ENCODE peak calls at places on chromosome 4, in eight cellular contexts. One of them, this sample, is unnamed.

GRCh38 chr4:55291227-55291629 is 54.8 kb upstream of the SRD5A3 start:
- DNase-seq in GM12865: no peak
- DNase-seq in sigmoid colon: peak; percentile 80
- DNase-seq in GM13976: no peak
- DNase-seq in A549: no peak
- DNase-seq in CD4-positive, alpha-beta T cell: no peak
- DNase-seq in AG04450: no peak
- DNase-seq in hepatocyte: no peak
- DNase-seq in this sample: no peak

GRCh38 chr4:83390965-83391364 is 56.3 kb upstream of the HPSE start:
- DNase-seq in GM12865: no peak
- DNase-seq in sigmoid colon: no peak
- DNase-seq in GM13976: no peak
- DNase-seq in A549: no peak
- DNase-seq in CD4-positive, alpha-beta T cell: no peak
- DNase-seq in AG04450: no peak
- DNase-seq in hepatocyte: no peak
- DNase-seq in this sample: no peak

GRCh38 chr4:78379991-78380739 is 171.4 kb upstream of the ANXA3 start:
- DNase-seq in GM12865: no peak
- DNase-seq in sigmoid colon: no peak
- DNase-seq in GM13976: no peak
- DNase-seq in A549: peak; percentile 2
- DNase-seq in CD4-positive, alpha-beta T cell: no peak
- DNase-seq in AG04450: no peak
- DNase-seq in hepatocyte: peak; percentile 35
- DNase-seq in this sample: no peak

GRCh38 chr4:29708473-29708872 is 1011.7 kb upstream of the PCDH7 start:
- DNase-seq in GM12865: no peak
- DNase-seq in sigmoid colon: no peak
- DNase-seq in GM13976: no peak
- DNase-seq in A549: no peak
- DNase-seq in CD4-positive, alpha-beta T cell: no peak
- DNase-seq in AG04450: peak; percentile 18
- DNase-seq in hepatocyte: peak; percentile 4
- DNase-seq in this sample: no peak

GRCh38 chr4:3044812-3045499 is 29.4 kb downstream of the HTT-AS start:
- DNase-seq in GM12865: no peak
- DNase-seq in sigmoid colon: no peak
- DNase-seq in GM13976: no peak
- DNase-seq in A549: no peak
- DNase-seq in CD4-positive, alpha-beta T cell: no peak
- DNase-seq in AG04450: no peak
- DNase-seq in hepatocyte: no peak
- DNase-seq in this sample: no peak

GRCh38 chr4:55132775-55133174 is 7.4 kb upstream of the KDR start:
- DNase-seq in GM12865: no peak
- DNase-seq in sigmoid colon: no peak
- DNase-seq in GM13976: no peak
- DNase-seq in A549: no peak
- DNase-seq in CD4-positive, alpha-beta T cell: no peak
- DNase-seq in AG04450: no peak
- DNase-seq in hepatocyte: no peak
- DNase-seq in this sample: no peak

GRCh38 chr4:20428410-20429160 is 176.9 kb downstream of the SLIT2 start:
- DNase-seq in GM12865: peak; percentile 16
- DNase-seq in sigmoid colon: no peak
- DNase-seq in GM13976: no peak
- DNase-seq in A549: peak; percentile 1
- DNase-seq in CD4-positive, alpha-beta T cell: no peak
- DNase-seq in AG04450: no peak
- DNase-seq in hepatocyte: no peak
- DNase-seq in this sample: no peak

GRCh38 chr4:152045781-152046571 is 285.2 kb upstream of the GATB start:
- DNase-seq in GM12865: no peak
- DNase-seq in sigmoid colon: no peak
- DNase-seq in GM13976: peak; percentile 73
- DNase-seq in A549: peak; percentile 29
- DNase-seq in CD4-positive, alpha-beta T cell: no peak
- DNase-seq in AG04450: no peak
- DNase-seq in hepatocyte: peak; percentile 86
- DNase-seq in this sample: peak; percentile 67

GRCh38 chr4:76458829-76459228 is 23.8 kb downstream of the SHROOM3 start:
- DNase-seq in GM12865: no peak
- DNase-seq in sigmoid colon: no peak
- DNase-seq in GM13976: no peak
- DNase-seq in A549: no peak
- DNase-seq in CD4-positive, alpha-beta T cell: no peak
- DNase-seq in AG04450: no peak
- DNase-seq in hepatocyte: no peak
- DNase-seq in this sample: no peak

GRCh38 chr4:71857713-71858451 is 74.0 kb upstream of the GC start:
- DNase-seq in GM12865: no peak
- DNase-seq in sigmoid colon: no peak
- DNase-seq in GM13976: no peak
- DNase-seq in A549: no peak
- DNase-seq in CD4-positive, alpha-beta T cell: no peak
- DNase-seq in AG04450: no peak
- DNase-seq in hepatocyte: peak; percentile 53
- DNase-seq in this sample: no peak

GRCh38 chr4:40231464-40231863 is 34.6 kb downstream of the RHOH start:
- DNase-seq in GM12865: no peak
- DNase-seq in sigmoid colon: no peak
- DNase-seq in GM13976: no peak
- DNase-seq in A549: no peak
- DNase-seq in CD4-positive, alpha-beta T cell: no peak
- DNase-seq in AG04450: no peak
- DNase-seq in hepatocyte: no peak
- DNase-seq in this sample: no peak

GRCh38 chr4:147096667-147097604 is 151.3 kb upstream of the TTC29 start:
- DNase-seq in GM12865: peak; percentile 44
- DNase-seq in sigmoid colon: no peak
- DNase-seq in GM13976: peak; percentile 37
- DNase-seq in A549: peak; percentile 44
- DNase-seq in CD4-positive, alpha-beta T cell: no peak
- DNase-seq in AG04450: peak; percentile 15
- DNase-seq in hepatocyte: peak; percentile 61
- DNase-seq in this sample: peak; percentile 24

GRCh38 chr4:172892300-172892699 is 276.3 kb upstream of the GALNT7 start:
- DNase-seq in GM12865: peak; percentile 48
- DNase-seq in sigmoid colon: no peak
- DNase-seq in GM13976: no peak
- DNase-seq in A549: peak; percentile 35
- DNase-seq in CD4-positive, alpha-beta T cell: no peak
- DNase-seq in AG04450: no peak
- DNase-seq in hepatocyte: no peak
- DNase-seq in this sample: no peak

GRCh38 chr4:149371021-149371420 is 444.6 kb downstream of the IQCM start:
- DNase-seq in GM12865: peak; percentile 58
- DNase-seq in sigmoid colon: no peak
- DNase-seq in GM13976: peak; percentile 17
- DNase-seq in A549: peak; percentile 54
- DNase-seq in CD4-positive, alpha-beta T cell: no peak
- DNase-seq in AG04450: peak; percentile 23
- DNase-seq in hepatocyte: peak; percentile 72
- DNase-seq in this sample: peak; percentile 30

GRCh38 chr4:127304356-127304755 is 328.4 kb upstream of the INTU start:
- DNase-seq in GM12865: no peak
- DNase-seq in sigmoid colon: no peak
- DNase-seq in GM13976: no peak
- DNase-seq in A549: no peak
- DNase-seq in CD4-positive, alpha-beta T cell: no peak
- DNase-seq in AG04450: peak; percentile 4
- DNase-seq in hepatocyte: no peak
- DNase-seq in this sample: no peak

GRCh38 chr4:86977621-86978184 is 42.9 kb downstream of the AFF1 start:
- DNase-seq in GM12865: peak; percentile 70
- DNase-seq in sigmoid colon: no peak
- DNase-seq in GM13976: peak; percentile 43
- DNase-seq in A549: peak; percentile 90
- DNase-seq in CD4-positive, alpha-beta T cell: no peak
- DNase-seq in AG04450: no peak
- DNase-seq in hepatocyte: peak; percentile 72
- DNase-seq in this sample: peak; percentile 42

GRCh38 chr4:83328486-83328885 is 6.2 kb downstream of the HPSE start:
- DNase-seq in GM12865: no peak
- DNase-seq in sigmoid colon: no peak
- DNase-seq in GM13976: no peak
- DNase-seq in A549: peak; percentile 12
- DNase-seq in CD4-positive, alpha-beta T cell: no peak
- DNase-seq in AG04450: no peak
- DNase-seq in hepatocyte: peak; percentile 4
- DNase-seq in this sample: no peak

DNA sequence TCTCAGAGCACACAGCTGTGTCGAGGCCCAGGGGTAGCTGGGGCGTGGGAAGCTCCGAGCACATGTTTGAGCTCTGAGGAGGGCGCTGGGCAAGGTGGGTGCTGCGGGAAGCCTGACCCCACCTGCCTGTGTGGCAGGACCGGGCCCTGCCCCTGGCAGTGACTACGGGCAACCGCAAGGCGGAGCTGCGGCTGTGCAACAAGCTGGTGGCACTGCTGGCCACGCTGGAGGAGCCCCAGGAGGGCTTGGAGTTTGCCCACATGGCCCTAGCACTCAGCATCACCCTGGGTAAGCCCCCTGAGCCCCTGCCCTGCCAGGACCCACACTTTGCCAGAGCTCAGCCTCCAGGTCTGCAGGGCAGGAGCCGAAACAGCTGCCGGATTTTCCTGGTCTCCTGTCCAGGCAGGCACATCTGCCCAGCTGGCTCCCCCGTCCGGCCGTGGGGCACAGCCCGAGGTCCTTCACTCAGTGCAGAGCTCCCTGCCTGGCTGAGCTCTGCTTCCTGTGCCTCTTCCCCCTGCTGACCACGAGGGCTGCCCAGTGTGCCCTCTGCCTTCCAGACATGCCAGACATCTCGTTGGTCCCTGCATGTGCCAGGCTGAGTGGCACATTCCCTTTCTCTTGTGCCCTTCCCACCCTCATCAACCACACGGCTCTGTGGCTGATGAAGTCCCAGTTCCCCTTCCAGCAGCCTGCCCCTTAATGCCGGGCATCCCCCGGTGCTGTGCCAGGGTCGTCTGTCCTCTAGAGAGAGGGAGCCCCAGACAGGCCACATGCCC is 33.2 kb upstream of the HTRA3 start:
- DNase-seq in GM12865: no peak
- DNase-seq in sigmoid colon: no peak
- DNase-seq in GM13976: no peak
- DNase-seq in A549: no peak
- DNase-seq in CD4-positive, alpha-beta T cell: no peak
- DNase-seq in AG04450: no peak
- DNase-seq in hepatocyte: no peak
- DNase-seq in this sample: no peak
- TF ChIP-seq CTCF in GM12865: no peak
- TF ChIP-seq CTCF in sigmoid colon: no peak
- TF ChIP-seq CTCF in GM13976: no peak
- TF ChIP-seq CTCF in A549: no peak
- TF ChIP-seq CTCF in CD4-positive, alpha-beta T cell: no peak
- TF ChIP-seq CTCF in AG04450: no peak
- TF ChIP-seq CTCF in hepatocyte: no peak
- TF ChIP-seq CTCF in this sample: no peak

GRCh38 chr4:6489962-6490361 is 17.5 kb upstream of the PPP2R2C start:
- DNase-seq in GM12865: no peak
- DNase-seq in sigmoid colon: no peak
- DNase-seq in GM13976: no peak
- DNase-seq in A549: no peak
- DNase-seq in CD4-positive, alpha-beta T cell: no peak
- DNase-seq in AG04450: no peak
- DNase-seq in hepatocyte: no peak
- DNase-seq in this sample: no peak

GRCh38 chr4:6492861-6493667 is 20.6 kb upstream of the PPP2R2C start:
- DNase-seq in GM12865: no peak
- DNase-seq in sigmoid colon: no peak
- DNase-seq in GM13976: peak; percentile 6
- DNase-seq in A549: no peak
- DNase-seq in CD4-positive, alpha-beta T cell: no peak
- DNase-seq in AG04450: no peak
- DNase-seq in hepatocyte: no peak
- DNase-seq in this sample: no peak

GRCh38 chr4:6491235-6491634 is 18.8 kb upstream of the PPP2R2C start:
- DNase-seq in GM12865: no peak
- DNase-seq in sigmoid colon: no peak
- DNase-seq in GM13976: peak; percentile 2
- DNase-seq in A549: no peak
- DNase-seq in CD4-positive, alpha-beta T cell: no peak
- DNase-seq in AG04450: no peak
- DNase-seq in hepatocyte: no peak
- DNase-seq in this sample: no peak

GRCh38 chr4:6492027-6492590 is 19.7 kb upstream of the PPP2R2C start:
- DNase-seq in GM12865: no peak
- DNase-seq in sigmoid colon: no peak
- DNase-seq in GM13976: no peak
- DNase-seq in A549: no peak
- DNase-seq in CD4-positive, alpha-beta T cell: no peak
- DNase-seq in AG04450: no peak
- DNase-seq in hepatocyte: no peak
- DNase-seq in this sample: no peak

GRCh38 chr4:6487466-6487865 is 15.1 kb upstream of the PPP2R2C start:
- DNase-seq in GM12865: no peak
- DNase-seq in sigmoid colon: no peak
- DNase-seq in GM13976: no peak
- DNase-seq in A549: no peak
- DNase-seq in CD4-positive, alpha-beta T cell: no peak
- DNase-seq in AG04450: no peak
- DNase-seq in hepatocyte: no peak
- DNase-seq in this sample: no peak
- TF ChIP-seq CTCF in GM12865: no peak
- TF ChIP-seq CTCF in sigmoid colon: no peak
- TF ChIP-seq CTCF in GM13976: no peak
- TF ChIP-seq CTCF in A549: no peak
- TF ChIP-seq CTCF in CD4-positive, alpha-beta T cell: no peak
- TF ChIP-seq CTCF in AG04450: no peak
- TF ChIP-seq CTCF in hepatocyte: no peak
- TF ChIP-seq CTCF in this sample: no peak

GRCh38 chr4:117085185-117085701 is at the start of gene TRAM1L1:
- DNase-seq in GM12865: no peak
- DNase-seq in sigmoid colon: peak; percentile 72
- DNase-seq in GM13976: peak; percentile 36
- DNase-seq in A549: peak; percentile 61
- DNase-seq in CD4-positive, alpha-beta T cell: no peak
- DNase-seq in AG04450: peak; percentile 42
- DNase-seq in hepatocyte: peak; percentile 90
- DNase-seq in this sample: peak; percentile 8
- TF ChIP-seq CTCF in GM12865: no peak
- TF ChIP-seq CTCF in sigmoid colon: no peak
- TF ChIP-seq CTCF in GM13976: no peak
- TF ChIP-seq CTCF in A549: no peak
- TF ChIP-seq CTCF in CD4-positive, alpha-beta T cell: no peak
- TF ChIP-seq CTCF in AG04450: peak; percentile 41
- TF ChIP-seq CTCF in hepatocyte: peak; percentile 37
- TF ChIP-seq CTCF in this sample: no peak

DNA sequence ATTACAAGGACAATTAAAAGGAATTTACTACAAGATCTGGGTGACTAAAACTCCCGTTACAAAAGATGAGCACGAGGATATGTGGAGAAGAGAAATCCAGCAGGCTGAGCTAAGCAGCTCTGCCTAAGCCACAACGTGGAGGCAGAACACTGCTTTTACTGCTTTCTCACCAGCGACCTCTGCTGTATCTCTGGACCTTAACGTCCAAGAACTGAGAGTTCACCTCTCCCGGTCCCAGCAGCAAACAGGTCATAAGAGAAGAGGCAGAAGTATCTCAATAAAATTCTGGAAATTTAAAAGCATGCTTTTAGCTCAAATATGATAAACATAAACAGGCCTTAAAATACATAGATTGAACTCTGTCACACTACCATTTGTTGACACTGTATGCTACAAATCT is 81.0 kb downstream of the ADGRA3 start:
- DNase-seq in GM12865: peak; percentile 58
- DNase-seq in sigmoid colon: no peak
- DNase-seq in GM13976: no peak
- DNase-seq in A549: peak; percentile 59
- DNase-seq in CD4-positive, alpha-beta T cell: no peak
- DNase-seq in AG04450: peak; percentile 34
- DNase-seq in hepatocyte: peak; percentile 76
- DNase-seq in this sample: peak; percentile 6
- TF ChIP-seq CTCF in GM12865: peak; percentile 33
- TF ChIP-seq CTCF in sigmoid colon: peak; percentile 15
- TF ChIP-seq CTCF in GM13976: peak; percentile 29
- TF ChIP-seq CTCF in A549: peak; percentile 38
- TF ChIP-seq CTCF in CD4-positive, alpha-beta T cell: no peak
- TF ChIP-seq CTCF in AG04450: peak; percentile 71
- TF ChIP-seq CTCF in hepatocyte: peak; percentile 54
- TF ChIP-seq CTCF in this sample: peak; percentile 42